ENCODE peak calls at places on chromosomes 13 and 19, in nine cellular contexts. T is epithelial cell of esophagus; Y is NCI-H1092 treated with DMSO at 0.1 percent for 48 hours; O is SW 1271; M is dorsolateral prefrontal cortex; W is stimulated activated CD8-positive, alpha-beta memory T cell treated with anti-CD3 and anti-CD28 coated beads, Interleukin-4, amount 100 ng/mL, for 4 hours; Q is NCI-H446; I is activated CD4-positive, alpha-beta T cell treated with anti-CD3 and anti-CD28 coated beads, Interleukin-2, amount 50 U/mL, for 24 hours; U is effector CD4-positive, alpha-beta T cell. G is an unnamed sample.

GRCh38 chr13:38180670-38181069 is 169.0 kb upstream of the UFM1 start:
- DNase-seq in T (no peak), Y (no peak), O (no peak), M (no peak), W (no peak), Q (no peak), I (no peak), U (no peak), G (no peak)

GRCh38 chr19:44003461-44004134 is 841 bp downstream of the ZNF230 start:
- DNase-seq in T (peak), Y (no peak), O (no peak), M (no peak), W (no peak), Q (peak), I (no peak), U (no peak), G (no peak)

GRCh38 chr13:37747071-37747612 is 122.4 kb downstream of the TRPC4 start:
- DNase-seq in T (peak), Y (peak), O (no peak), M (no peak), W (no peak), Q (no peak), I (no peak), U (no peak), G (no peak)

GRCh38 chr19:45166723-45167252 is 6.0 kb upstream of the NKPD1 start:
- DNase-seq in T (peak), Y (no peak), O (no peak), M (no peak), W (no peak), Q (no peak), I (no peak), U (no peak), G (no peak)

GRCh38 chr13:100203696-100204367 is 114.9 kb downstream of the PCCA start:
- DNase-seq in T (peak), Y (no peak), O (no peak), M (no peak), W (no peak), Q (no peak), I (no peak), U (no peak), G (no peak)

GRCh38 chr19:47430041-47430802 is 10.9 kb upstream of the MEIS3 start:
- DNase-seq in T (peak), Y (no peak), O (no peak), M (no peak), W (no peak), Q (no peak), I (no peak), U (no peak), G (no peak)

GRCh38 chr19:4057913-4058695 is 8.6 kb downstream of the ZBTB7A start:
- DNase-seq in T (peak), Y (no peak), O (peak), M (no peak), W (peak), Q (no peak), I (no peak), U (no peak), G (no peak)

GRCh38 chr13:89687066-89687465 is 1660.4 kb upstream of the MIR17HG start:
- DNase-seq in T (no peak), Y (no peak), O (no peak), M (no peak), W (no peak), Q (no peak), I (no peak), U (no peak), G (no peak)

GRCh38 chr19:58568731-58569130 is 4.4 kb downstream of the MZF1 start:
- DNase-seq in T (no peak), Y (no peak), O (no peak), M (no peak), W (no peak), Q (no peak), I (no peak), U (no peak), G (no peak)

G was measured in Panc1.